ENCODE peak calls at places on chromosome 20, in ten cellular contexts. C is cardiac muscle cell; T is CD8-positive, alpha-beta T cell; L is endothelial cell; E is psoas muscle; B is BJ; A is fibroblast of lung; Q is heart right ventricle; K is neural crest cell; Z is fibroblast of pulmonary artery. V is an unnamed sample.

GRCh38 chr20:18271160-18271559 is 17.2 kb upstream of the ZNF133 start:
- DNase-seq in C (no peak), Z (no peak), Q (no peak), T (no peak), A (no peak), E (no peak), B (no peak), L (no peak), K (no peak), V (no peak)

GRCh38 chr20:25858495-25859425 is 162.1 kb upstream of the ZNF337 start:
- DNase-seq in L (no peak), T (no peak), Z (no peak), C (no peak), A (no peak), B (no peak), K (no peak), E (no peak), Q (no peak), V (no peak)

GRCh38 chr20:48563191-48563884 is 264.5 kb downstream of the PREX1 start:
- DNase-seq in B (no peak), Q (no peak), Z (no peak), K (no peak), E (no peak), A (no peak), C (no peak), T (no peak), L (no peak), V (no peak)

GRCh38 chr20:37849169-37849568 is 53.8 kb upstream of the VSTM2L start:
- DNase-seq in C (no peak), E (no peak), L (no peak), B (no peak), Z (no peak), Q (no peak), A (no peak), K (no peak), T (no peak), V (no peak)

GRCh38 chr20:10710995-10711775 is 37.4 kb upstream of the JAG1 start:
- DNase-seq in L (no peak), T (no peak), Z (no peak), E (no peak), Q (no peak), A (peak; percentile 32), B (no peak), K (no peak), C (no peak), V (no peak)

GRCh38 chr20:58558483-58559367 is 43.5 kb upstream of the APCDD1L start:
- DNase-seq in T (no peak), B (no peak), K (no peak), L (no peak), Q (no peak), C (no peak), E (no peak), A (no peak), Z (no peak), V (no peak)

GRCh38 chr20:23519556-23519955 is 28.6 kb downstream of the CST8 start:
- DNase-seq in T (no peak), Z (no peak), C (no peak), E (no peak), Q (no peak), A (no peak), L (no peak), B (no peak), K (no peak), V (no peak)

GRCh38 chr20:13226367-13226766 is 5.3 kb downstream of the ISM1 start:
- DNase-seq in T (no peak), E (no peak), L (no peak), B (no peak), C (no peak), Z (no peak), K (no peak), A (no peak), Q (no peak), V (no peak)

GRCh38 chr20:21100590-21101452 is 5.3 kb downstream of the LINC00237 start:
- DNase-seq in T (no peak), E (no peak), Q (no peak), Z (peak; percentile 10), B (no peak), L (no peak), K (peak; percentile 32), A (peak; percentile 66), C (no peak), V (no peak)

GRCh38 chr20:36573798-36574277 is 441 bp downstream of the TGIF2 start:
- DNase-seq in C (no peak), L (peak; percentile 37), T (peak; percentile 22), Q (peak; percentile 47), B (no peak), Z (no peak), E (peak; percentile 46), K (no peak), A (no peak), V (no peak)
- TF ChIP-seq CTCF in C (no peak), L (no peak), T (no peak), Q (no peak), B (no peak), Z (no peak), E (no peak), K (no peak), A (no peak), V (no peak)

DNA sequence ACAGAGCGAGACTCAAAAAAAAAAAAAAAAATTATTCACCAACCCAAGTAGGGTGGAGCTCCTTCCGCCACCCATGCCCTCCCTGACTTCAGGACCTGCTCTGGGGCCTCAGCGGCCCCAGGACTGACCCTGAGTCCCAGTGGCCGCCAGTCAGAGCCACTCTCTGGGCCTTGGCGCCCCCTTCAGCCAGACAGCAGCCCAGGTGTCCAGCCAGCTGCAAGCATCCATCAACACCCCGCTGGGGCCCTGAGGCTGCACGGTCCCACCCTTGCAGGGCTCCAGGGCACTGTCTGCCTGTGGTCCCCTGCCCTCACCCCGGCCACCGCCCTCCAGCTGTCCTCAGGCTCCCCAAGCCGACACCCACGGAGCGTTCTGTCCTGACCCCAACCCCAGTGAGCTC is 11.4 kb upstream of the KCNQ2 start:
- DNase-seq in T (no peak), C (peak; percentile 35), L (no peak), K (no peak), B (no peak), Q (no peak), E (no peak), Z (no peak), A (no peak), V (no peak)
- TF ChIP-seq CTCF in T (no peak), C (no peak), L (no peak), K (no peak), B (no peak), Q (peak; percentile 4), E (no peak), Z (peak; percentile 1), A (no peak), V (no peak)

DNA sequence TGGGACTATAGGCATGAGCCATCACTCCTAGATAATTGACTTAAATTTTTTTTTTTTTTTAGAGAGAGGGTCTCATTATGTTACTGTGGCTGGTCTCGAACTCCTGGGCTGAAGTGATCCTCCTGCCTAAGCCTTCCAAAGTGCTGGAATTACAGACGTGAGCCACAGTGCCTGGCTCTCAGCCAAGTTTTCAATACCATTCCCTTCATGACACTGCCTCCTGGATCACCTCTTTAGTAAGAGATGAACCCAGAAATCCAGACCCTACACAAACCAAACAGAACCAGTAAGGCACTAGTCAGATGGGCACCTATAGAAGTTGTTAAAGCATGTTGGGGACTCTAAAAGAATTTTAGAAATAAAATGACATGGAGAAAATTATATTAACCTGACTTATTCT is 18.3 kb upstream of the RIMS4 start:
- DNase-seq in C (no peak), B (no peak), Q (no peak), E (no peak), Z (no peak), K (no peak), L (no peak), A (no peak), T (no peak), V (no peak)
- TF ChIP-seq CTCF in C (no peak), B (no peak), Q (no peak), E (no peak), Z (no peak), K (no peak), L (no peak), A (no peak), T (no peak), V (no peak)

DNA sequence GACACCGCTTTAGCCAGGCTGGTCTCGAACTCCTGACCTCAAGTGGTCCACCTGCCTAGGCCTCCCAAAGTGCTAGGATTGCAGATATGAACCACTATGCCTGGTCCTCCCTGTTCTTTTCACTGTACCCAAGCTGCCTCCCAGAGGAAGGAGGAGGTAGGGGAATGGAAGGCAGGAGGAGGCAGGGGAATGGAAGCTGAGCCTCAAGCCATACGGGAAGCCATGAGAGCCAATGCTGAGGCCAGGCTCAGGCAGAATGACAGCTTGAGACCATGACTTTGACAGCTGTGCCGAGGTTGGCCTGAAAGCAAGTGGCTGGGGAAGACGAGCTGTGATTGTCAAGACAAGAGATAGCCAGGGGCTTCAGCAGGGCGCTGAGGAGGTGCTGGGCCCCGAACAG is 13.6 kb upstream of the ZNF335 start:
- DNase-seq in K (no peak), L (no peak), C (no peak), B (no peak), Z (peak; percentile 21), Q (no peak), A (no peak), E (no peak), T (no peak), V (no peak)
- TF ChIP-seq CTCF in K (no peak), L (no peak), C (peak; percentile 13), B (no peak), Z (peak; percentile 14), Q (no peak), A (peak; percentile 10), E (no peak), T (no peak), V (peak; percentile 27)

GRCh38 chr20:6630494-6630893 is 137.0 kb upstream of the BMP2 start:
- DNase-seq in A (no peak), K (no peak), C (no peak), B (no peak), E (no peak), Z (peak; percentile 29), Q (no peak), L (no peak), T (no peak), V (no peak)

GRCh38 chr20:6626805-6627204 is 140.7 kb upstream of the BMP2 start:
- DNase-seq in Q (no peak), K (no peak), T (no peak), C (no peak), B (no peak), Z (no peak), L (no peak), A (no peak), E (no peak), V (no peak)

GRCh38 chr20:6623989-6624388 is 143.5 kb upstream of the BMP2 start:
- DNase-seq in C (peak; percentile 4), Z (no peak), B (no peak), A (no peak), K (no peak), E (no peak), L (peak; percentile 7), T (no peak), Q (no peak), V (no peak)

GRCh38 chr20:6632187-6632586 is 135.3 kb upstream of the BMP2 start:
- DNase-seq in C (peak; percentile 23), B (no peak), A (peak; percentile 61), L (no peak), E (peak; percentile 26), K (no peak), Q (peak; percentile 17), T (no peak), Z (peak; percentile 42), V (no peak)

DNA sequence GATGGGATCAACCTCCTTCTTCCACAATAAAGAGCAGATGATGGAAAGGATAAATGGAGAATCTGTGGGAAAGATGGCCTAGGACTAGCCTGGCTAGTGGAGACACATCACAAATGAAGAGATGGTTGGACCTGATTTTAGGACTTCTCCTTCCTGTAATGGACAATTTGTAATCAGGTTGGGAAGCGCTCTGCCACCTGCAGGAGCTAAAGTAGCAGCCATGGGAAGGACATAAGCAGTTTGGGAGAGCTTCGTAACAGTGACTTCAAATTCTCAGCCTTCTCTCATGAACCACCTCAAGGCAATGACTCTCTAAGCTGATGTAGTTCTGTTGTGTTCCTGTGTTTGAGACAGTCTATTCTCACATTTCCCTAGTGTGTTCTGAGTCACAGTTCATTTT is 137.9 kb upstream of the BMP2 start:
- DNase-seq in K (no peak), A (no peak), E (no peak), Z (no peak), B (no peak), Q (no peak), L (no peak), C (no peak), T (no peak), V (no peak)
- TF ChIP-seq CTCF in K (no peak), A (no peak), E (no peak), Z (no peak), B (no peak), Q (no peak), L (no peak), C (no peak), T (no peak), V (no peak)